ENCODE peak calls at places on chromosomes 16 and 17, in ten cellular contexts. J is body of pancreas; W is heart left ventricle; G is psoas muscle; L is CD4-positive, alpha-beta memory T cell; T is brain microvascular endothelial cell; Y is lower lobe of right lung; B is mesendoderm; A is CD4-positive, alpha-beta T cell; V is ovary. D is an unnamed sample.

GRCh38 chr17:80119271-80119791 is 17.9 kb downstream of the GAA start:
- DNase-seq in J (no peak), W (no peak), G (peak), L (no peak), T (no peak), Y (no peak), B (no peak), A (no peak), V (peak), D (no peak)

GRCh38 chr17:55086635-55087058 is 118.1 kb downstream of the STXBP4 start:
- DNase-seq in J (no peak), W (no peak), G (no peak), L (no peak), T (peak), Y (no peak), B (no peak), A (no peak), V (no peak), D (no peak)

GRCh38 chr17:69175812-69176517 is 34.3 kb upstream of the ABCA6 start:
- DNase-seq in J (no peak), W (no peak), G (no peak), L (no peak), T (peak), Y (no peak), B (no peak), A (no peak), V (no peak), D (no peak)

GRCh38 chr17:29959658-29960337 is 18.4 kb downstream of the EFCAB5 start:
- DNase-seq in J (no peak), W (no peak), G (no peak), L (no peak), T (no peak), Y (no peak), B (no peak), A (no peak), V (no peak), D (no peak)

GRCh38 chr16:25291580-25291979 is 33.9 kb upstream of the ZKSCAN2 start:
- DNase-seq in J (no peak), W (no peak), G (no peak), L (no peak), T (no peak), Y (no peak), B (no peak), A (no peak), V (no peak), D (no peak)

GRCh38 chr17:74360993-74361612 is 565 bp downstream of the BTBD17 start:
- DNase-seq in J (no peak), W (no peak), G (no peak), L (no peak), T (peak), Y (no peak), B (peak), A (no peak), V (no peak), D (no peak)

GRCh38 chr17:20203021-20203420 is 193.9 kb downstream of the SPECC1 start:
- DNase-seq in J (no peak), W (no peak), G (no peak), L (no peak), T (no peak), Y (no peak), B (no peak), A (no peak), V (no peak), D (no peak)

GRCh38 chr16:82639263-82639662 is 12.5 kb downstream of the CDH13 start:
- DNase-seq in J (no peak), W (no peak), G (no peak), L (no peak), T (no peak), Y (no peak), B (no peak), A (no peak), V (no peak), D (no peak)

DNA sequence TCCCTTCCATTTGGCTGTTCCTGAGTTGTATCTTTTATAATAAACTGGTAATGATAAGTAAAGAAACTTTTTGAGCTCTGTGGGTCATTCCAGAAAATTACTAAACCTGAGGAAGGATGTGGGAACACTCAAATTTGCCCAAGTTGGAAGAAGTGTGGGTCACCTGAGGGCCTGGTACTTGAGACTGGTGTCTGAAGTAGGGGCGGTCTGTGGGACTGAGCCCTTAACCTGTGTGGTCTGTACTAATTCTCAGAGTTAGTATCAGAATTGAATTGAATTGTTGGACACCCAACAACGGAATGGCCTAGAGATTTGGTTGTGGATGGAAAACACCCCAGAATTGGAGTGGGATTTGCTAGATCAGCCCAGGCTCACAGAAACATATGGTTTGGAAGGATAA is 43.1 kb downstream of the IKZF3 start:
- DNase-seq in J (no peak), W (no peak), G (no peak), L (no peak), T (no peak), Y (no peak), B (no peak), A (no peak), V (no peak), D (no peak)
- H3K27ac ChIP-seq in J (no peak), W (no peak), G (no peak), L (peak), T (no peak), Y (no peak), B (no peak), A (peak), V (no peak), D (no peak)

DNA sequence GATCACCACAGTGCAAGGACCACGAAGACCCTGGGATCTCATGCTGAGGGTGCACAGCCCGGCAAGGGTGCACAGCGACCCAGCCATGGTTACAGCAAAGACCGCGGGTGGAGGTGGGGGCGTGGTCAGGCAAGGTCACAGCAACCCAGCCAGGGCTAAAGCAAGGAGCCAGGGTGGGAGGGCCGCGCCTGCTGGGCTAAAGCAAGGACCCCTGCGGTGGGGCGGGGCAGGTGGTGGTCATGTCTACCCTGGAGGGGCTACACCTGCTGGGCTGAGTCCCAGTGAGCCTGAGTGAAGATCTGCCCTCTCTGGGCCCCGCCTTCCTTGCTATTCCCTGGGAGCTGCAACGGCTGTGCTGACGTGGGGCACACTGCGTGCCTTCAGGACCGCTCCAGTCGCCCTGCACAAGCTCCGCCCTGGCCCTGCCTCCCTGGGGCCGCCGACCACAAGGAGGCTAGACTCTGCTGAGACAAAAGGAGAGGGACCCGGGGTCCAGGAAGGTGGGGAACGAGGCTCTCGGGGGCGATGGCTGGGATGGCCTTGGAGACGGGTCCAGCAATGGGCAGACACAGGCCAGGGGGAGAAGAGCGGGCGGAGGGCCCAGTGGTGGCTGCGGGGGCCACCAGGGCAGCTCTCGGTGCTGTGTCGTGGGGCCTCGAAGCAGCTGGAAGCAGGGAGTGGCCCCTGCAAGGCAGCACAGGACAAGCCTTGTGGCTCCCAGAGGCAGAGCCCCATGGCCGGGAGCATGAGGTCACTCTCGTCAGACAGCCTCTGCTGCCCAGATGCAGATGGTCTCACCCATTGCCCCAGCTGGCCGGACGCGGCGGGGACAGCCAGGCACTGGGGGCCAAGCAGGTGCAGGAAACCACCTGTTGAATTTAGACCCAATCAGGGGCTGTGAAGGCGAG is 52.8 kb downstream of the CBFA2T3 start:
- DNase-seq in J (peak), W (no peak), G (no peak), L (no peak), T (no peak), Y (no peak), B (peak), A (no peak), V (no peak), D (no peak)
- H3K27ac ChIP-seq in J (peak), W (no peak), G (peak), L (no peak), T (no peak), Y (no peak), B (no peak), A (no peak), V (no peak), D (peak)

GRCh38 chr17:82750241-82750905 is 1.5 kb upstream of the TBCD start:
- DNase-seq in J (no peak), W (no peak), G (peak), L (no peak), T (no peak), Y (peak), B (peak), A (no peak), V (peak), D (no peak)
- H3K27ac ChIP-seq in J (no peak), W (no peak), G (no peak), L (no peak), T (no peak), Y (no peak), B (no peak), A (no peak), V (no peak), D (peak)

GRCh38 chr17:75891022-75891604 is 5.6 kb downstream of the TRIM65 start:
- DNase-seq in J (no peak), W (no peak), G (no peak), L (no peak), T (no peak), Y (no peak), B (no peak), A (no peak), V (no peak), D (no peak)
- H3K27ac ChIP-seq in J (no peak), W (no peak), G (no peak), L (no peak), T (no peak), Y (no peak), B (no peak), A (no peak), V (no peak), D (no peak)

DNA sequence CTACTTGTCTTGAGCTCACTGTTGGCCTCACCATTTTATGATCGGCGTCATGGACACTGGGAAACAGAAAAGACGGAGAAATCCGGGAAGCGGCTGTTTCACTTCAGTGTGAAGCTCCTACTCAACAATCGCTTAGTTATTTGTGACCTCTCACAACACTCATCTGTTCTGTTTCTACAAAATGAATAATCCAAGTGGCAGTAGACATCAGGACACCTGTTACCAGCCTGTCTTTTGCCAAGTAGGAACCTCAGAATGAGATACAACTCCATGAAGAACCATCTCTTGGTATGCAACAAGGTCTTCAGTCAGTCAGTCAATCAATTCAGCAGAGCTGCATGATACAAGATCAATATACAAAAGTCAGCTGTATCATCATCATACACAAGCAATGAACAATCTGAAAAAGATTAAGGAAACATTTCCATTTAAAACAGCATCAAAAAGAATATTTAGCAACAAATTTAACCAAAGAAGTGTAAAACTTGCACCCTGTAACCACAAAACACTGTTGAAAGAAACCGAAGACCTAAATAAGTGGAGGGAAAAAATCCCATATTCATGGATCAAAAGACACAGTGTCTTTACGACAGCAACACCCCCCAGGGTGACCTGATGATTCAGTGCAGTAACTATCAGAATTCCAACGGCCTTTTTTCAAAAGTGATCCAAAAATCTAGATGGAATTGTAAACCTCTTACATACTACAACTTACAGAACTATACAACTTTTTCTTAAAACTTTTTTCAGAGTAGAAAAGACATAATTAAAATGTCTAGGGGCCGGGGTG is 63.4 kb downstream of the ANKRD11 start:
- DNase-seq in J (no peak), W (no peak), G (no peak), L (no peak), T (peak), Y (no peak), B (no peak), A (no peak), V (no peak), D (no peak)
- H3K27ac ChIP-seq in J (no peak), W (no peak), G (peak), L (no peak), T (peak), Y (no peak), B (no peak), A (no peak), V (no peak), D (no peak)